ENCODE peak calls at places on chromosome 13, in six cellular contexts. One of them, this sample, is unnamed.

GRCh38 chr13:110137677-110138008 is 169.3 kb downstream of the COL4A1 start:
- DNase-seq in tibial nerve: no peak
- DNase-seq in adrenal gland: peak; percentile 52
- DNase-seq in esophagus squamous epithelium: no peak
- DNase-seq in HCT116: peak; percentile 35
- DNase-seq in sigmoid colon: no peak
- DNase-seq in this sample: no peak

GRCh38 chr13:114120486-114121430 is 11.7 kb downstream of the RASA3 start:
- DNase-seq in tibial nerve: no peak
- DNase-seq in adrenal gland: no peak
- DNase-seq in esophagus squamous epithelium: no peak
- DNase-seq in HCT116: no peak
- DNase-seq in sigmoid colon: no peak
- DNase-seq in this sample: no peak

GRCh38 chr13:30049692-30050091 is 199.3 kb upstream of the UBL3 start:
- DNase-seq in tibial nerve: no peak
- DNase-seq in adrenal gland: no peak
- DNase-seq in esophagus squamous epithelium: no peak
- DNase-seq in HCT116: no peak
- DNase-seq in sigmoid colon: no peak
- DNase-seq in this sample: no peak

GRCh38 chr13:41942462-41943094 is 18.3 kb downstream of the VWA8 start:
- DNase-seq in tibial nerve: no peak
- DNase-seq in adrenal gland: peak; percentile 25
- DNase-seq in esophagus squamous epithelium: no peak
- DNase-seq in HCT116: no peak
- DNase-seq in sigmoid colon: no peak
- DNase-seq in this sample: no peak

GRCh38 chr13:26813626-26814348 is 53.2 kb upstream of the GPR12 start:
- DNase-seq in tibial nerve: no peak
- DNase-seq in adrenal gland: no peak
- DNase-seq in esophagus squamous epithelium: no peak
- DNase-seq in HCT116: no peak
- DNase-seq in sigmoid colon: no peak
- DNase-seq in this sample: no peak

GRCh38 chr13:29877456-29878096 is 27.2 kb upstream of the UBL3 start:
- DNase-seq in tibial nerve: no peak
- DNase-seq in adrenal gland: no peak
- DNase-seq in esophagus squamous epithelium: no peak
- DNase-seq in HCT116: no peak
- DNase-seq in sigmoid colon: no peak
- DNase-seq in this sample: no peak

GRCh38 chr13:110108348-110109139 is 198.4 kb downstream of the COL4A1 start:
- DNase-seq in tibial nerve: peak; percentile 59
- DNase-seq in adrenal gland: peak; percentile 92
- DNase-seq in esophagus squamous epithelium: no peak
- DNase-seq in HCT116: peak; percentile 53
- DNase-seq in sigmoid colon: peak; percentile 93
- DNase-seq in this sample: peak; percentile 66

GRCh38 chr13:49649244-49649962 is 21.1 kb downstream of the ARL11 start:
- DNase-seq in tibial nerve: no peak
- DNase-seq in adrenal gland: no peak
- DNase-seq in esophagus squamous epithelium: no peak
- DNase-seq in HCT116: no peak
- DNase-seq in sigmoid colon: no peak
- DNase-seq in this sample: no peak

GRCh38 chr13:19153782-19154450 is 27.7 kb downstream of the TUBA3C start:
- DNase-seq in tibial nerve: no peak
- DNase-seq in adrenal gland: peak; percentile 4
- DNase-seq in esophagus squamous epithelium: no peak
- DNase-seq in HCT116: no peak
- DNase-seq in sigmoid colon: peak; percentile 48
- DNase-seq in this sample: no peak

GRCh38 chr13:38265135-38265497 is 84.5 kb upstream of the UFM1 start:
- DNase-seq in tibial nerve: no peak
- DNase-seq in adrenal gland: no peak
- DNase-seq in esophagus squamous epithelium: no peak
- DNase-seq in HCT116: no peak
- DNase-seq in sigmoid colon: no peak
- DNase-seq in this sample: no peak

GRCh38 chr13:21478881-21479808 is 20.0 kb upstream of the ZDHHC20 start:
- DNase-seq in tibial nerve: no peak
- DNase-seq in adrenal gland: peak; percentile 62
- DNase-seq in esophagus squamous epithelium: no peak
- DNase-seq in HCT116: peak; percentile 72
- DNase-seq in sigmoid colon: no peak
- DNase-seq in this sample: no peak

DNA sequence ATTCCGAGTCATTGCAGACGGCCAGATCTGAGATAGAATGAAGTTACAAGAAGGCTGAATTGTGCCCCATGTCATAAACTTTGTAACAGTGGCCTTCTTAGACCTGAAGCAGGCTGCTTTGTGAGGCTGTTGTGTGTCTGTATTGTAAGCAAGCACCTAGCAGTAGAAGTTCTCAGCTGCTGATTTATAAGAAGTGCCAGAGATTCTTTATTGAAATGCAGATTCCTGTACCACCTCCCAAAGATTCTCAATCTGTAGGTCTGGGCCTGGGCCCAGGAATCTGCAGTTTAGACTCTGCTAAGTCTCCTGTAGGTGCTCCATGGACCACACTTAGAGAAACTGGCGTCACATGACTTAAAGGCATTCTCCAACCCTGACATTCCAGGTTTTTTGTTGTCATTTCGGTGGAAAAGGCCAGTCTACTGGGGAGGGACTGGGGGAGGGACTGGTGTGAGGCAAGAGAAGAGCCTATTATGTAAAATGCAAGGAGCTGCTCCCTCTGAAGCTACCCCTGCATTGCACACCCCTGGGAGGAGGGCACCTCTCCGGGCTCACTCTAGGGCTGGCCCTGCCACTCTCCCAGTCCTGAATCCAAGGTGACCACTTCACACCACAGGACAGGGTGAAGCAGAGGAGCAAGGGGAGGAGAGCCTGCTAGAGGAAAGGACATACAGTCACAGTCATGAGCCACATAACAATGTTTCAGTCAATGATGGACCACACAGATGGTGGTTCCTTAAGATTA is 769 bp upstream of the TMEM272 start:
- DNase-seq in tibial nerve: no peak
- DNase-seq in adrenal gland: no peak
- DNase-seq in esophagus squamous epithelium: no peak
- DNase-seq in HCT116: no peak
- DNase-seq in sigmoid colon: no peak
- DNase-seq in this sample: no peak
- TF ChIP-seq CTCF in tibial nerve: no peak
- TF ChIP-seq CTCF in adrenal gland: no peak
- TF ChIP-seq CTCF in esophagus squamous epithelium: no peak
- TF ChIP-seq CTCF in HCT116: no peak
- TF ChIP-seq CTCF in sigmoid colon: no peak
- TF ChIP-seq CTCF in this sample: no peak

DNA sequence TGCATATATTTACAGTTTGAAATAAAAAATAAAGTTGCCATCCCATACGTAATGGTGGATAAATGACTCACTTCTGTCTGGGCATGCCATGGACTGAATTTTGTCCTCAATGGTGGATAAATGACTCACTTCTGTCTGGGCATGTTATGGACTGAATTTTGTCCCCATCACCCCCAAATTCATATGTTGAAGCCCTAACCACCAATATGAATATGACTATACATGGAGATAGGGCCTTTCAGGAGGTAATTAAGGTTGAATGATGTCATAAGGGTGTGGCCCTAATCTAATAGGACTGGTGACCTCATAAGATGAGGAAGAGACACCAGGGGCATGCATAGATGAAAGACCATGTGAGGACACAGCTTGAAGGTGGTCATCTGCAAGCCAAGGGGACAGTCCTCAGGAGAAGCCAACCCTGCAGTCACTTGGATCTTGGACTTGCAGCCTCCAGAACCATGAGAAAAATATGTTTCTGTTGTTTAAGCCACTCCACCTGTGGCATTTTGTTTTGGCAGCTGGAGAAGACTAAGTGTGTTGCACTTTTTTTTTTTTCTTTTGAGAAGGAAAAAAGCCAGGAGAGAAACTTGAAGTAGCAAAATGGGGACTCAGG is 41.8 kb downstream of the RFC3 start:
- DNase-seq in tibial nerve: no peak
- DNase-seq in adrenal gland: no peak
- DNase-seq in esophagus squamous epithelium: no peak
- DNase-seq in HCT116: no peak
- DNase-seq in sigmoid colon: no peak
- DNase-seq in this sample: no peak
- H3K4me3 ChIP-seq in tibial nerve: no peak overlapping the region
- H3K4me3 ChIP-seq in adrenal gland: no peak overlapping the region
- H3K4me3 ChIP-seq in esophagus squamous epithelium: no peak overlapping the region
- H3K4me3 ChIP-seq in HCT116: no peak overlapping the region
- H3K4me3 ChIP-seq in sigmoid colon: no peak overlapping the region
- H3K4me3 ChIP-seq in this sample: no peak overlapping the region

GRCh38 chr13:102680842-102681725 is 13.8 kb downstream of the METTL21C start:
- DNase-seq in tibial nerve: no peak
- DNase-seq in adrenal gland: no peak
- DNase-seq in esophagus squamous epithelium: no peak
- DNase-seq in HCT116: no peak
- DNase-seq in sigmoid colon: no peak
- DNase-seq in this sample: no peak
- TF ChIP-seq POLR2A in tibial nerve: no peak
- TF ChIP-seq POLR2A in adrenal gland: no peak
- TF ChIP-seq POLR2A in esophagus squamous epithelium: no peak
- TF ChIP-seq POLR2A in HCT116: no peak
- TF ChIP-seq POLR2A in sigmoid colon: no peak
- TF ChIP-seq POLR2A in this sample: no peak

GRCh38 chr13:112748947-112749346 is 59.1 kb downstream of the ATP11A start:
- DNase-seq in tibial nerve: no peak
- DNase-seq in adrenal gland: peak; percentile 75
- DNase-seq in esophagus squamous epithelium: no peak
- DNase-seq in HCT116: no peak
- DNase-seq in sigmoid colon: peak; percentile 82
- DNase-seq in this sample: peak; percentile 55
- TF ChIP-seq CTCF in tibial nerve: no peak
- TF ChIP-seq CTCF in adrenal gland: peak; percentile 8
- TF ChIP-seq CTCF in esophagus squamous epithelium: no peak
- TF ChIP-seq CTCF in HCT116: no peak
- TF ChIP-seq CTCF in sigmoid colon: no peak
- TF ChIP-seq CTCF in this sample: no peak

GRCh38 chr13:99215466-99215865 is 14.8 kb downstream of the UBAC2 start:
- DNase-seq in tibial nerve: no peak
- DNase-seq in adrenal gland: no peak
- DNase-seq in esophagus squamous epithelium: no peak
- DNase-seq in HCT116: no peak
- DNase-seq in sigmoid colon: no peak
- DNase-seq in this sample: no peak

GRCh38 chr13:99211421-99212035 is 10.9 kb downstream of the UBAC2 start:
- DNase-seq in tibial nerve: no peak
- DNase-seq in adrenal gland: no peak
- DNase-seq in esophagus squamous epithelium: no peak
- DNase-seq in HCT116: no peak
- DNase-seq in sigmoid colon: no peak
- DNase-seq in this sample: no peak

GRCh38 chr13:99214232-99214631 is 13.6 kb downstream of the UBAC2 start:
- DNase-seq in tibial nerve: no peak
- DNase-seq in adrenal gland: no peak
- DNase-seq in esophagus squamous epithelium: no peak
- DNase-seq in HCT116: no peak
- DNase-seq in sigmoid colon: no peak
- DNase-seq in this sample: no peak

GRCh38 chr13:99217461-99218101 is 16.9 kb downstream of the UBAC2 start:
- DNase-seq in tibial nerve: no peak
- DNase-seq in adrenal gland: no peak
- DNase-seq in esophagus squamous epithelium: no peak
- DNase-seq in HCT116: no peak
- DNase-seq in sigmoid colon: no peak
- DNase-seq in this sample: no peak

GRCh38 chr13:99214691-99215090 is 14.0 kb downstream of the UBAC2 start:
- DNase-seq in tibial nerve: no peak
- DNase-seq in adrenal gland: no peak
- DNase-seq in esophagus squamous epithelium: no peak
- DNase-seq in HCT116: no peak
- DNase-seq in sigmoid colon: no peak
- DNase-seq in this sample: no peak
- H3K4me3 ChIP-seq in tibial nerve: no peak overlapping the region
- H3K4me3 ChIP-seq in adrenal gland: no peak overlapping the region
- H3K4me3 ChIP-seq in esophagus squamous epithelium: no peak overlapping the region
- H3K4me3 ChIP-seq in HCT116: no peak overlapping the region
- H3K4me3 ChIP-seq in sigmoid colon: no peak overlapping the region
- H3K4me3 ChIP-seq in this sample: no peak overlapping the region

GRCh38 chr13:46580362-46580839 is 27.4 kb downstream of the LRCH1 start:
- DNase-seq in tibial nerve: no peak
- DNase-seq in adrenal gland: no peak
- DNase-seq in esophagus squamous epithelium: no peak
- DNase-seq in HCT116: no peak
- DNase-seq in sigmoid colon: no peak
- DNase-seq in this sample: no peak
- TF ChIP-seq POLR2A in tibial nerve: no peak
- TF ChIP-seq POLR2A in adrenal gland: no peak
- TF ChIP-seq POLR2A in esophagus squamous epithelium: no peak
- TF ChIP-seq POLR2A in HCT116: no peak
- TF ChIP-seq POLR2A in sigmoid colon: no peak
- TF ChIP-seq POLR2A in this sample: no peak

This sample was measured in ovary.